ENCODE peak calls at places on chromosomes 6 and 20, in five cellular contexts. H is AG09309, X is A673, G is heart right ventricle, V is MM.1S. P is an unnamed sample.

GRCh38 chr6:134707342-134707982 is 242.4 kb downstream of the ALDH8A1 start:
- DNase-seq in H (no peak), X (peak), G (no peak), V (no peak), P (no peak)

GRCh38 chr6:15577106-15577505 is 85.7 kb downstream of the DTNBP1 start:
- DNase-seq in V (no peak), G (no peak), H (no peak), X (no peak), P (no peak)

GRCh38 chr6:14763139-14763538 is 482.7 kb upstream of the JARID2 start:
- DNase-seq in G (no peak), V (no peak), H (peak), X (peak), P (no peak)

GRCh38 chr6:111154981-111155380 is 67.7 kb downstream of the SLC16A10 start:
- DNase-seq in V (no peak), G (no peak), H (no peak), X (no peak), P (no peak)

GRCh38 chr6:83853178-83853967 is at the start of gene RIPPLY2:
- DNase-seq in H (no peak), V (no peak), X (peak), G (no peak), P (no peak)

GRCh38 chr20:15814903-15815302 is 758.3 kb downstream of the KIF16B start:
- DNase-seq in X (no peak), G (no peak), V (no peak), H (no peak), P (no peak)

GRCh38 chr6:75301537-75301936 is 16.9 kb upstream of the TMEM30A start:
- DNase-seq in H (no peak), V (no peak), X (no peak), G (no peak), P (no peak)

GRCh38 chr20:35000311-35000921 is 44.7 kb downstream of the MYH7B start:
- DNase-seq in X (no peak), G (no peak), V (no peak), H (no peak), P (no peak)

GRCh38 chr20:59032713-59033059 is 551 bp upstream of the ATP5F1E start:
- DNase-seq in V (no peak), H (no peak), G (no peak), X (no peak), P (peak)

GRCh38 chr6:137165375-137166246 is 7.8 kb downstream of the IL22RA2 start:
- DNase-seq in H (no peak), X (peak), V (peak), G (no peak), P (peak)

GRCh38 chr6:22980446-22980845 is 411.1 kb downstream of the HDGFL1 start:
- DNase-seq in G (no peak), X (no peak), H (no peak), V (no peak), P (no peak)

GRCh38 chr20:12433724-12434123 is 516.0 kb downstream of the BTBD3 start:
- DNase-seq in G (no peak), X (no peak), H (no peak), V (no peak), P (no peak)

GRCh38 chr20:12434672-12435071 is 517.0 kb downstream of the BTBD3 start:
- DNase-seq in X (no peak), V (no peak), G (no peak), H (no peak), P (no peak)

GRCh38 chr20:12435254-12435653 is 517.6 kb downstream of the BTBD3 start:
- DNase-seq in V (no peak), G (no peak), X (no peak), H (no peak), P (no peak)
- H3K4me3 ChIP-seq in V (no peak), G (no peak), X (no peak), H (no peak), P (no peak)

GRCh38 chr20:63500151-63500901 is 1.4 kb upstream of the EEF1A2 start:
- DNase-seq in G (no peak), V (no peak), H (no peak), X (no peak), P (no peak)

GRCh38 chr20:63497946-63498935 is 642 bp downstream of the EEF1A2 start:
- DNase-seq in H (no peak), G (no peak), X (no peak), V (no peak), P (no peak)

GRCh38 chr20:63497138-63497945 is 1.5 kb downstream of the EEF1A2 start:
- DNase-seq in G (no peak), X (no peak), V (no peak), H (no peak), P (no peak)

GRCh38 chr20:63499333-63499969 is 568 bp upstream of the EEF1A2 start:
- DNase-seq in V (no peak), H (no peak), X (no peak), G (no peak), P (no peak)

GRCh38 chr20:63498950-63499332 is at the start of gene EEF1A2:
- DNase-seq in X (peak), H (no peak), G (no peak), V (no peak), P (no peak)
- H3K4me3 ChIP-seq in X (peak), H (no peak), G (peak), V (no peak), P (peak)

GRCh38 chr6:118843685-118844390 is 50.1 kb upstream of the ASF1A start:
- DNase-seq in G (no peak), H (no peak), V (no peak), X (no peak), P (no peak)
- H3K4me3 ChIP-seq in G (no peak), H (no peak), V (no peak), X (no peak), P (no peak)

GRCh38 chr6:26422329-26422728 is 18.0 kb upstream of the BTN3A3 start:
- DNase-seq in G (no peak), H (no peak), X (no peak), V (no peak), P (no peak)
- H3K4me3 ChIP-seq in G (peak), H (peak), X (peak), V (peak), P (no peak)

GRCh38 chr20:21167261-21167660 is 41.4 kb downstream of the KIZ start:
- DNase-seq in G (no peak), H (no peak), V (no peak), X (no peak), P (no peak)
- H3K4me3 ChIP-seq in G (no peak), H (no peak), V (no peak), X (no peak), P (no peak)